ENCODE peak calls at places on chromosomes 5 and 9, in four cellular contexts. E is bronchial epithelial cell, I is MM.1S, C is A549. D is an unnamed sample.

GRCh38 chr9:130680836-130681768 is 12.5 kb upstream of the EXOSC2 start:
- DNase-seq in E (peak; percentile 74), I (peak; percentile 84), C (peak; percentile 93), D (peak; percentile 38)

GRCh38 chr5:43017438-43017820 is 22.7 kb downstream of the ANXA2R start:
- DNase-seq in E (no peak), I (no peak), C (no peak), D (no peak)

GRCh38 chr9:22425551-22425950 is 21.1 kb upstream of the DMRTA1 start:
- DNase-seq in E (no peak), I (no peak), C (no peak), D (no peak)

GRCh38 chr5:151663617-151664322 is 22.9 kb downstream of the SPARC start:
- DNase-seq in E (no peak), I (no peak), C (no peak), D (no peak)

GRCh38 chr5:42879267-42879666 is 67.6 kb upstream of the SELENOP start:
- DNase-seq in E (no peak), I (no peak), C (no peak), D (no peak)

GRCh38 chr5:5615569-5615968 is 193.1 kb downstream of the ICE1 start:
- DNase-seq in E (no peak), I (no peak), C (no peak), D (no peak)

GRCh38 chr5:1136814-1137213 is 25.0 kb upstream of the SLC12A7 start:
- DNase-seq in E (no peak), I (no peak), C (no peak), D (no peak)

GRCh38 chr5:14202462-14202861 is 59.3 kb downstream of the TRIO start:
- DNase-seq in E (no peak), I (no peak), C (no peak), D (no peak)

GRCh38 chr9:32741706-32742105 is 41.6 kb upstream of the TMEM215 start:
- DNase-seq in E (peak; percentile 54), I (no peak), C (peak; percentile 6), D (no peak)

DNA sequence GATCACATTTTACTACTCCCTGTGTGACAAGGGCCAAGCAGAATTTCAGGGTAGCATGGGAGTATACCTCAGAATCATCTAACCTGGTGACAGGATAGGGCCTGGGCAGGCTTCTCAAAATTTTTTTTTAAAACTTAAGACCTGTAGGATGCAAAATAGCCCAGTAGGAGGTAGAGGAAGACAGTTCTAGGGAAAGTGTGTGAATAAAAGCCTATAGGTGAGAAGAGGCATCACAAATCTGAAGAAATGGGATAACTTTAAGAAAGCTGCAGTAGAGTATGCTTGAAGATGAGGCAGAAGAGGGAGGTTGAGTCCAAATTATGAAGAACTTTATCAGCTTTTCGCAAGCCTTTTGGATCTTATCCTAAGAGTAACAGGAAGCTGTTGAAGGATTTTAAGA is 32.3 kb downstream of the CNTRL start:
- DNase-seq in E (peak; percentile 68), I (no peak), C (peak; percentile 42), D (no peak)
- TF ChIP-seq CTCF in E (peak; percentile 56), I (no peak), C (no peak), D (peak; percentile 8)

GRCh38 chr9:115030006-115030405 is 88.0 kb downstream of the TNC start:
- DNase-seq in E (no peak), I (no peak), C (no peak), D (no peak)
- H3K4me3 ChIP-seq in E (no peak overlapping the region), I (no peak overlapping the region), C (no peak overlapping the region), D (no peak overlapping the region)

DNA sequence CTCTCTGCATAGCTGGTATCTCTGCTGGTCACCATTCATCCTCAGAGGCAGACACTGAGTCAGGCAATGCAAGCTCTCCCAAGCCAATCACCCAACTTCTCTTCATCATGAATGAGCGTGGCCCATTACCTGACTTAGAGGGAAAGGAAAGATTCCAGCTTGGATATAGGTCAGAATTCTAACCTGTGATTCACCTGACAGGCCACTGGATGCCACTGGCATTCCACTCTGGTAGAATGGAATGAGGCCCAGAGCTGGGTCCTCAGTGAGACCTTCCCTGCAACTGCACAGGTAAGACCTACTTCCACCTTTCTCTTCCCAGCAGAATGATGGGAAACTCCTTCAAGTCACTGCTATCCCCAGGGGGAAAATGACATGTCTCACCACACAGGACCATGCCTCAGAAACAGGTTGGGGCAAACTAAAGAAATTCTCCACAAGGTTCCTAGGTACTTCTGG is 62.1 kb downstream of the SUSD1 start:
- DNase-seq in E (peak; percentile 88), I (no peak), C (peak; percentile 71), D (no peak)
- TF ChIP-seq CTCF in E (peak; percentile 81), I (peak; percentile 33), C (peak; percentile 83), D (peak; percentile 43)

DNA sequence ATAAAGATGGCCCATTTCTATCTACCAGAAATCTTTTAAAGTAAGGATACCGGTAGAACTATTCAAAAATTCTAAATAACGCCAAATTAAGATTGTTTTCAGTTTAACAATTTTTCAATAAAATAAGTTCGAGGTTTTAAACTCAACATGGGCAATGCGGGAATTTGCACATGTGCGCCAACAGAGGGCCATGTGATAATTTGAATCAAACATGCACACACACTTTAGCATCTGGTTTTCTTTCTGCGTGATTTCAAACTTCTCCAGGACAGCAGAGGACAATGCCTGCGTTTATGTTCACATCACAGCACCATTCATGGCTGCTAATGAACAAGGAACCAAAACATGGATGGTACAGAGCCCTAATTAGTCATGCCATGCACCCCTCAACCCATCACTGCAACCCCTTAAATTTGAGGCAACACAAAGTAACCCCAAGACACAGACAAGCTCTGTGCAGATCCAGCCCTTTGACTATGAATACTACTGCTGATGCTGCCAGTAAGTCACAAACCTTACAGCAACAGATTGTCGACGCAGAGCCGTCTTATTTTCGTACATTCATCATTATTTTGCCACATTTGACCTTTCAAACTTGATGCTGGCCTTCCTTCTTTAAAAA is 2.8 kb downstream of the SHC3 start:
- DNase-seq in E (no peak), I (no peak), C (no peak), D (no peak)
- H3K4me3 ChIP-seq in E (no peak overlapping the region), I (no peak overlapping the region), C (no peak overlapping the region), D (no peak overlapping the region)

DNA sequence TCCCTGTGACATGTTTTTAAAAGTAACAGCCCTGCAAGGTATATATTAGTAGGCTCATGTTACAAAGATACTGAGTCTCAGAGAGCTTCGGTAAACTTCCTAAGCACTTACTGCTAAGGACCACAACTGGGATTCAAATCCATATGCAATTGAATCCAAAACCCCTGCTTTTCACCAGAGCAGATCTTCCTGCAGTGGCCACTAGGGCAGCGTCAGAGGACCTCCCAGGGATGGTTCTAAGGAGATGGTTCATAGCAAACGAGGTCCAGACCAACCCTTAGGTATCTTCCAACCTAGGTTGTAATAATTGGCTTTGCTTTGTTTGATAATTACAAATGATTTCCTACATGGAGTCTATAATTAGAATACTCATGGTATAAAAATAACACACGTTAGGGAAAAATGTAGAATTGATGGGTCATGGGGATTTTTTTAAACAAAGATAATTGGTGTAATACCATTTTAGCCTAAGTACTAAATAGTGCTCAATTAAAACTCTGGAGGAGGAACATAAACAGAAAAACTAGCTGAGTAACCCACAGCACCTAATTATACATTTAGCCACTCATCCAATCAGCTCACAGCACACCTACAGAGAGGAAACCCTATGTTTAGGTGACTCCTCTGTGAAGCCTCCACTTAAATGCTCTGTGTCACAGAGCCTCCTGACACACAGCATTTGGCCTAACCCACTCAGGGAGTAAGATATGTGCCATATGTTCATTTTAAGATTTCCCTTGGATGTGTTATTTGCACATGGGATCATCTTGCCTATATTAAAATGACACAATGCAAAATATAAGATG is 10.0 kb upstream of the CAST start:
- DNase-seq in E (no peak), I (no peak), C (peak; percentile 58), D (no peak)
- TF ChIP-seq CTCF in E (peak; percentile 43), I (peak; percentile 40), C (no peak), D (peak; percentile 45)

GRCh38 chr5:73459366-73459765 is 10.8 kb upstream of the FOXD1 start:
- DNase-seq in E (peak; percentile 28), I (no peak), C (no peak), D (no peak)
- H3K4me3 ChIP-seq in E (no peak overlapping the region), I (no peak overlapping the region), C (no peak overlapping the region), D (no peak overlapping the region)

DNA sequence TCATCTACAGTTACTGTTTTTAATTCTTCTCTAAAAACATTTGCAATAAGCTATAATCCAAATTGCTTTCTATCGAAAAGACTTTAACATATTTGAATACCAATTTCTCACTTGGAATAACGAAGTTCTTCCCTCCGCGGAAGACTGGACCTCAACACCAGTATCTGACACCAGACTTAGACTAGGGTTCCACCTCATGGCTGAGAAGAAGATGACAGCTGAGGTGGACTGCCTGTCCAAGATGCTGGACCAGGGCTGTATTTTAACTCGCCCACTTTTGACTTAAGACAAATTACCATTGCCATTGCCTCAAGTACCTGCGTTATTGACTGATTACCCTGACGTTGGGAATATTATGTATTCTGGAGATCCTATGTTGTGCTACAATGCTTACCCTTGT is 34.1 kb downstream of the ZMAT2 start:
- DNase-seq in E (no peak), I (no peak), C (peak; percentile 50), D (no peak)
- TF ChIP-seq CTCF in E (peak; percentile 7), I (no peak), C (peak; percentile 17), D (peak; percentile 30)

DNA sequence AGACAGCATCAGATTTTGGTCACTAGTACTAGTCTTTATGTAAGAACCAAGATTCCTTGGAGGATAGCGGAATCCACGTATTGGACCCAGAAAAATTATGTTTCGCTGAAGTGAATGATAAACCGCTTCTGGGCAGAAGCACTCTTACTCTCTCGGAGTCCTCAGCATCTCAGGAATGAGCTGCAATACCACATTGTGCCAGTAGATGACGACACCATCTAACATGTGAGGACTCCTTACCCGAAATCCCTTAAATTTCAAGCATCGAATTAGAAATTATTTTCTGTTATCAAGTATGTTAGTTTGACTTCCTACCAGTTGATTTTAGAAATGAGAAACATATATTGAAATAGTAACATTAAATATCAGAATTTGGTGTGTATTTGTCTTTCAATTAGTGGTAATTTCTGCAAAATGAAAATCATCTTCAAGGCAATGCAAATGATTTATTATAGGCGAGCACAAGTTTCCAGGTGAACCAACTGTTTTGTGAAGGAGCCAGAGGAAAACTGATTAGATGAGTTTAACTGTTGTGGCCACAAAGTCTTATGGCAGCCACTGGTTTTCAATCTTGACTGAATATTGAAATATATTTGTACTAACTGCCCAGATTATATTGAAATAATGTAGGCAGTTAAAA is 66.0 kb upstream of the CAMK4 start:
- DNase-seq in E (peak; percentile 75), I (peak; percentile 77), C (peak; percentile 74), D (no peak)
- H3K4me3 ChIP-seq in E (no peak overlapping the region), I (no peak overlapping the region), C (no peak overlapping the region), D (no peak overlapping the region)